ENCODE peak calls at places on chromosomes 1 and 21, in five cellular contexts. D, B, R, J and L are unnamed samples.

GRCh38 chr1:2472561-2473166 is 3.4 kb upstream of the PLCH2 start:
- DNase-seq in D (no peak), B (no peak), R (no peak), J (no peak), L (no peak)

GRCh38 chr1:193700710-193701355 is 514.4 kb upstream of the B3GALT2 start:
- DNase-seq in D (no peak), B (peak; percentile 42), R (no peak), J (peak; percentile 1), L (no peak)

GRCh38 chr1:212606734-212607205 is 1.8 kb upstream of the ATF3 start:
- DNase-seq in D (no peak), B (no peak), R (peak; percentile 76), J (peak; percentile 18), L (no peak)

GRCh38 chr1:84653130-84653680 is 37.1 kb downstream of the SSX2IP start:
- DNase-seq in D (no peak), B (peak; percentile 2), R (no peak), J (peak; percentile 27), L (no peak)

GRCh38 chr1:112172294-112172882 is 182.9 kb upstream of the KCND3 start:
- DNase-seq in D (peak; percentile 77), B (peak; percentile 52), R (peak; percentile 29), J (peak; percentile 38), L (no peak)

GRCh38 chr1:18149113-18149641 is 41.6 kb downstream of the IGSF21 start:
- DNase-seq in D (no peak), B (no peak), R (no peak), J (no peak), L (no peak)

GRCh38 chr1:55064071-55064581 is 24.8 kb downstream of the PCSK9 start:
- DNase-seq in D (no peak), B (peak; percentile 43), R (no peak), J (no peak), L (no peak)

GRCh38 chr1:26697978-26698849 is 2.4 kb downstream of the ARID1A start:
- DNase-seq in D (no peak), B (peak; percentile 93), R (peak; percentile 68), J (peak; percentile 90), L (no peak)

GRCh38 chr1:185338719-185339622 is 21.9 kb upstream of the IVNS1ABP start:
- DNase-seq in D (no peak), B (peak; percentile 60), R (peak; percentile 90), J (no peak), L (peak; percentile 86)

GRCh38 chr1:91124989-91125417 is 103.2 kb upstream of the ZNF644 start:
- DNase-seq in D (no peak), B (peak; percentile 50), R (no peak), J (no peak), L (no peak)

GRCh38 chr1:84603223-84603622 is 29.0 kb upstream of the CTBS start:
- DNase-seq in D (no peak), B (peak; percentile 66), R (no peak), J (no peak), L (no peak)

GRCh38 chr1:17080881-17081280 is 27.0 kb upstream of the SDHB start:
- DNase-seq in D (no peak), B (no peak), R (no peak), J (no peak), L (no peak)

GRCh38 chr1:151946366-151946764 is 37.1 kb upstream of the THEM4 start:
- DNase-seq in D (no peak), B (no peak), R (no peak), J (no peak), L (no peak)

GRCh38 chr1:83495560-83495959 is 503.4 kb downstream of the TTLL7 start:
- DNase-seq in D (no peak), B (no peak), R (no peak), J (no peak), L (no peak)

GRCh38 chr21:35005077-35005476 is 44.0 kb downstream of the RUNX1 start:
- DNase-seq in D (no peak), B (no peak), R (no peak), J (no peak), L (no peak)

GRCh38 chr1:235093013-235093618 is 35.5 kb downstream of the TOMM20 start:
- DNase-seq in D (no peak), B (peak; percentile 82), R (no peak), J (peak; percentile 72), L (no peak)

GRCh38 chr1:10152709-10153284 is 57.6 kb upstream of the KIF1B start:
- DNase-seq in D (peak; percentile 26), B (peak; percentile 50), R (peak; percentile 61), J (peak; percentile 68), L (no peak)

GRCh38 chr21:33067457-33067856 is 2.5 kb upstream of the OLIG1 start:
- DNase-seq in D (no peak), B (no peak), R (no peak), J (no peak), L (no peak)

GRCh38 chr1:212722270-212722945 is 22.8 kb upstream of the BATF3 start:
- DNase-seq in D (no peak), B (no peak), R (no peak), J (no peak), L (no peak)

GRCh38 chr1:9273177-9273576 is 19.5 kb upstream of the SPSB1 start:
- DNase-seq in D (no peak), B (no peak), R (no peak), J (no peak), L (no peak)

GRCh38 chr1:6860401-6860800 is 75.1 kb downstream of the CAMTA1 start:
- DNase-seq in D (no peak), B (peak; percentile 57), R (no peak), J (no peak), L (no peak)

GRCh38 chr1:208358681-208359080 is 114.5 kb upstream of the PLXNA2 start:
- DNase-seq in D (no peak), B (no peak), R (no peak), J (no peak), L (no peak)

GRCh38 chr1:21779613-21780521 is 3.1 kb downstream of the USP48 start:
- DNase-seq in D (no peak), B (no peak), R (peak; percentile 37), J (no peak), L (peak; percentile 98)

GRCh38 chr1:29245876-29246275 is 9.6 kb downstream of the PTPRU start:
- DNase-seq in D (no peak), B (peak; percentile 59), R (no peak), J (peak; percentile 49), L (no peak)

GRCh38 chr1:76218888-76219588 is 144.5 kb downstream of the ST6GALNAC3 start:
- DNase-seq in D (no peak), B (no peak), R (no peak), J (no peak), L (no peak)